ENCODE peak calls at places on chromosomes 4 and X, in five cellular contexts. One of them, this sample, is unnamed.

GRCh38 chr4:135508006-135508714 is 1306.6 kb upstream of the PABPC4L start:
- DNase-seq in WTC11: no peak
- DNase-seq in GM23338: no peak
- DNase-seq in GM12878: no peak
- DNase-seq in H1: no peak
- DNase-seq in this sample: no peak

GRCh38 chrX:24260827-24261550 is 52.9 kb downstream of the SUPT20HL2 start:
- DNase-seq in WTC11: no peak
- DNase-seq in GM23338: no peak
- DNase-seq in GM12878: no peak
- DNase-seq in H1: no peak
- DNase-seq in this sample: no peak

GRCh38 chr4:69773443-69773842 is 13.0 kb upstream of the SULT1B1 start:
- DNase-seq in WTC11: no peak
- DNase-seq in GM23338: no peak
- DNase-seq in GM12878: no peak
- DNase-seq in H1: no peak
- DNase-seq in this sample: no peak

GRCh38 chrX:8273451-8273894 is 102.4 kb upstream of the VCX2 start:
- DNase-seq in WTC11: no peak
- DNase-seq in GM23338: no peak
- DNase-seq in GM12878: no peak
- DNase-seq in H1: no peak
- DNase-seq in this sample: no peak

GRCh38 chr4:59695355-59696053 is 1504.6 kb upstream of the ADGRL3 start:
- DNase-seq in WTC11: no peak
- DNase-seq in GM23338: no peak
- DNase-seq in GM12878: no peak
- DNase-seq in H1: no peak
- DNase-seq in this sample: no peak

GRCh38 chr4:24470681-24471622 is 113.4 kb downstream of the DHX15 start:
- DNase-seq in WTC11: peak; percentile 27
- DNase-seq in GM23338: peak; percentile 60
- DNase-seq in GM12878: no peak
- DNase-seq in H1: no peak
- DNase-seq in this sample: no peak

GRCh38 chr4:6561706-6562371 is 13.2 kb upstream of the MAN2B2 start:
- DNase-seq in WTC11: no peak
- DNase-seq in GM23338: no peak
- DNase-seq in GM12878: no peak
- DNase-seq in H1: no peak
- DNase-seq in this sample: no peak

GRCh38 chrX:39773923-39774803 is 323.6 kb downstream of the BCOR start:
- DNase-seq in WTC11: no peak
- DNase-seq in GM23338: no peak
- DNase-seq in GM12878: no peak
- DNase-seq in H1: no peak
- DNase-seq in this sample: peak; percentile 33

GRCh38 chr4:186719925-186720694 is 3.5 kb downstream of the FAT1 start:
- DNase-seq in WTC11: no peak
- DNase-seq in GM23338: peak; percentile 85
- DNase-seq in GM12878: no peak
- DNase-seq in H1: no peak
- DNase-seq in this sample: peak; percentile 35

GRCh38 chr4:163395055-163395454 is 51.4 kb downstream of the NPY5R start:
- DNase-seq in WTC11: no peak
- DNase-seq in GM23338: no peak
- DNase-seq in GM12878: no peak
- DNase-seq in H1: no peak
- DNase-seq in this sample: no peak

GRCh38 chrX:114924846-114925245 is 92.6 kb downstream of the IL13RA2 start:
- DNase-seq in WTC11: no peak
- DNase-seq in GM23338: peak; percentile 28
- DNase-seq in GM12878: no peak
- DNase-seq in H1: no peak
- DNase-seq in this sample: no peak

GRCh38 chr4:175806741-175807140 is 5.3 kb downstream of the GPM6A start:
- DNase-seq in WTC11: no peak
- DNase-seq in GM23338: no peak
- DNase-seq in GM12878: no peak
- DNase-seq in H1: no peak
- DNase-seq in this sample: no peak

GRCh38 chr4:113316879-113317278 is 267.4 kb downstream of the ANK2 start:
- DNase-seq in WTC11: no peak
- DNase-seq in GM23338: peak; percentile 8
- DNase-seq in GM12878: peak; percentile 75
- DNase-seq in H1: no peak
- DNase-seq in this sample: no peak

GRCh38 chr4:13302876-13303275 is 181.3 kb downstream of the RAB28 start:
- DNase-seq in WTC11: no peak
- DNase-seq in GM23338: no peak
- DNase-seq in GM12878: no peak
- DNase-seq in H1: no peak
- DNase-seq in this sample: no peak

GRCh38 chr4:104490096-104490769 is 4.5 kb downstream of the CXXC4 start:
- DNase-seq in WTC11: no peak
- DNase-seq in GM23338: peak; percentile 68
- DNase-seq in GM12878: peak; percentile 83
- DNase-seq in H1: no peak
- DNase-seq in this sample: no peak

GRCh38 chrX:123339201-123339905 is 155.3 kb downstream of the GRIA3 start:
- DNase-seq in WTC11: no peak
- DNase-seq in GM23338: no peak
- DNase-seq in GM12878: no peak
- DNase-seq in H1: no peak
- DNase-seq in this sample: no peak

GRCh38 chr4:113355550-113356371 is 306.3 kb downstream of the ANK2 start:
- DNase-seq in WTC11: no peak
- DNase-seq in GM23338: no peak
- DNase-seq in GM12878: peak; percentile 98
- DNase-seq in H1: no peak
- DNase-seq in this sample: peak; percentile 12

GRCh38 chr4:80104927-80105326 is 31.9 kb upstream of the ANTXR2 start:
- DNase-seq in WTC11: no peak
- DNase-seq in GM23338: no peak
- DNase-seq in GM12878: no peak
- DNase-seq in H1: no peak
- DNase-seq in this sample: no peak

GRCh38 chr4:3287271-3287971 is 5.4 kb upstream of the RGS12 start:
- DNase-seq in WTC11: peak; percentile 9
- DNase-seq in GM23338: no peak
- DNase-seq in GM12878: no peak
- DNase-seq in H1: no peak
- DNase-seq in this sample: no peak

GRCh38 chr4:1862055-1862911 is 6.3 kb upstream of the LETM1 start:
- DNase-seq in WTC11: no peak
- DNase-seq in GM23338: peak; percentile 49
- DNase-seq in GM12878: no peak
- DNase-seq in H1: no peak
- DNase-seq in this sample: peak; percentile 70

GRCh38 chr4:168318266-168318895 is at the start of gene DDX60:
- DNase-seq in WTC11: peak; percentile 79
- DNase-seq in GM23338: peak; percentile 88
- DNase-seq in GM12878: peak; percentile 68
- DNase-seq in H1: peak; percentile 13
- DNase-seq in this sample: peak; percentile 7

GRCh38 chr4:76748649-76749048 is 149.3 kb downstream of the SOWAHB start:
- DNase-seq in WTC11: no peak
- DNase-seq in GM23338: peak; percentile 72
- DNase-seq in GM12878: no peak
- DNase-seq in H1: no peak
- DNase-seq in this sample: peak; percentile 16

GRCh38 chr4:183905081-183905592 is at the start of gene STOX2:
- DNase-seq in WTC11: peak; percentile 79
- DNase-seq in GM23338: peak; percentile 86
- DNase-seq in GM12878: no peak
- DNase-seq in H1: no peak
- DNase-seq in this sample: no peak

GRCh38 chr4:111494471-111494870 is 650.8 kb upstream of the FAM241A start:
- DNase-seq in WTC11: no peak
- DNase-seq in GM23338: no peak
- DNase-seq in GM12878: no peak
- DNase-seq in H1: no peak
- DNase-seq in this sample: no peak

GRCh38 chrX:100964362-100964761 is 5.1 kb upstream of the ARL13A start:
- DNase-seq in WTC11: no peak
- DNase-seq in GM23338: no peak
- DNase-seq in GM12878: no peak
- DNase-seq in H1: no peak
- DNase-seq in this sample: no peak

GRCh38 chr4:187826725-187827124 is 168.8 kb upstream of the ZFP42 start:
- DNase-seq in WTC11: no peak
- DNase-seq in GM23338: peak; percentile 6
- DNase-seq in GM12878: no peak
- DNase-seq in H1: no peak
- DNase-seq in this sample: no peak

GRCh38 chr4:80447493-80447892 is 112.0 kb downstream of the CFAP299 start:
- DNase-seq in WTC11: no peak
- DNase-seq in GM23338: no peak
- DNase-seq in GM12878: no peak
- DNase-seq in H1: no peak
- DNase-seq in this sample: no peak

GRCh38 chr4:81724925-81725329 is 253.2 kb upstream of the RASGEF1B start:
- DNase-seq in WTC11: no peak
- DNase-seq in GM23338: no peak
- DNase-seq in GM12878: peak; percentile 3
- DNase-seq in H1: no peak
- DNase-seq in this sample: peak; percentile 23

GRCh38 chr4:97500423-97500822 is 642.9 kb downstream of the STPG2 start:
- DNase-seq in WTC11: no peak
- DNase-seq in GM23338: no peak
- DNase-seq in GM12878: peak; percentile 23
- DNase-seq in H1: no peak
- DNase-seq in this sample: no peak

GRCh38 chrX:63560601-63561218 is 209.6 kb upstream of the SPIN4 start:
- DNase-seq in WTC11: peak; percentile 62
- DNase-seq in GM23338: peak; percentile 87
- DNase-seq in GM12878: peak; percentile 27
- DNase-seq in H1: peak; percentile 57
- DNase-seq in this sample: peak; percentile 57

GRCh38 chrX:72609313-72609712 is 36.7 kb upstream of the HDAC8 start:
- DNase-seq in WTC11: no peak
- DNase-seq in GM23338: peak; percentile 3
- DNase-seq in GM12878: no peak
- DNase-seq in H1: no peak
- DNase-seq in this sample: peak; percentile 8

GRCh38 chr4:93228021-93228420 is 600.5 kb upstream of the ATOH1 start:
- DNase-seq in WTC11: no peak
- DNase-seq in GM23338: no peak
- DNase-seq in GM12878: no peak
- DNase-seq in H1: no peak
- DNase-seq in this sample: no peak

GRCh38 chr4:2924286-2924685 is 38.9 kb downstream of the NOP14 start:
- DNase-seq in WTC11: no peak
- DNase-seq in GM23338: no peak
- DNase-seq in GM12878: no peak
- DNase-seq in H1: no peak
- DNase-seq in this sample: no peak

GRCh38 chr4:16212138-16212782 is 14.0 kb downstream of the TAPT1 start:
- DNase-seq in WTC11: no peak
- DNase-seq in GM23338: no peak
- DNase-seq in GM12878: no peak
- DNase-seq in H1: no peak
- DNase-seq in this sample: no peak

GRCh38 chr4:7389719-7390118 is 45.0 kb downstream of the PSAPL1 start:
- DNase-seq in WTC11: no peak
- DNase-seq in GM23338: no peak
- DNase-seq in GM12878: no peak
- DNase-seq in H1: no peak
- DNase-seq in this sample: no peak

GRCh38 chrX:23668335-23668734 is 1.0 kb downstream of the PRDX4 start:
- DNase-seq in WTC11: no peak
- DNase-seq in GM23338: no peak
- DNase-seq in GM12878: peak; percentile 24
- DNase-seq in H1: no peak
- DNase-seq in this sample: no peak

GRCh38 chrX:65667503-65668355 is at the start of gene MSN:
- DNase-seq in WTC11: peak; percentile 58
- DNase-seq in GM23338: peak; percentile 51
- DNase-seq in GM12878: no peak
- DNase-seq in H1: no peak
- DNase-seq in this sample: peak; percentile 84

GRCh38 chrX:106698693-106699092 is 27.8 kb upstream of the RNF128 start:
- DNase-seq in WTC11: no peak
- DNase-seq in GM23338: no peak
- DNase-seq in GM12878: no peak
- DNase-seq in H1: no peak
- DNase-seq in this sample: no peak
- TF ChIP-seq CREB1 in WTC11: no peak
- TF ChIP-seq CREB1 in GM23338: no peak
- TF ChIP-seq CREB1 in GM12878: no peak
- TF ChIP-seq CREB1 in H1: no peak
- TF ChIP-seq CREB1 in this sample: no peak

DNA sequence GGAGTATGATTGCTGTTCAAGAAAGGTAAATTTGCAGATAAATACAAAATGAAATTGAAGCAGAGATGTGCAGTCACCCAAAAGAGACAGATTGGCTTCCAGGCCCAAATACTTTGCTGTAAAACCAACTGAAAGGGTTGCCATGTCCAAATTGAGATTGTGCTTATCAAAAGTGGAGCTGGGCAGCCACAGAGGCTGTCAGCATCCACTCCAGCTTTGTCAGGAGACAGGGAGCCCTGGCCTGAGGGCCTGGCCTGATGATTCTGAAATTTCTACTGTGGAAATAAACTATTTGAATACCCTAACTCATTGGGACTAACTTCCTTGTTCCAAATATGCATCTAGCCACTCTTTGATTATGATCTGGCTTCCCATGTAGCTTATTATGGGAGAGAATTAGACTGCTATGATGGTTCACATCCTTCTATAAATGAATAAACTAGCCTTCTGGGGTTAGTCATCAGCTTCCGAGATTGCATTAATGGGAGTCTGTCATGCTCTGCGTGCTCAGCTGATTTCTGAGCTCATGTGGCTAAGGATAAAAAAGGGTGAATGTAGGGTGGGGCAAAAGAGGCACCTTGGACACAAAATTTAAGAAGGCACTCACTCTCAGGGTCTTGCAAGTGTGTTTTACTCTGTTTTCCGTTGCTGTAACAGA is 48.2 kb downstream of the SLC34A2 start:
- DNase-seq in WTC11: no peak
- DNase-seq in GM23338: no peak
- DNase-seq in GM12878: no peak
- DNase-seq in H1: no peak
- DNase-seq in this sample: no peak
- TF ChIP-seq CREB1 in WTC11: no peak
- TF ChIP-seq CREB1 in GM23338: no peak
- TF ChIP-seq CREB1 in GM12878: no peak
- TF ChIP-seq CREB1 in H1: no peak
- TF ChIP-seq CREB1 in this sample: no peak

GRCh38 chrX:102957751-102958150 is 20.7 kb downstream of the RAB40AL start:
- DNase-seq in WTC11: no peak
- DNase-seq in GM23338: no peak
- DNase-seq in GM12878: no peak
- DNase-seq in H1: no peak
- DNase-seq in this sample: no peak
- TF ChIP-seq CREB1 in WTC11: no peak
- TF ChIP-seq CREB1 in GM23338: no peak
- TF ChIP-seq CREB1 in GM12878: no peak
- TF ChIP-seq CREB1 in H1: no peak
- TF ChIP-seq CREB1 in this sample: no peak

GRCh38 chr4:78610546-78611214 is 59.1 kb downstream of the ANXA3 start:
- DNase-seq in WTC11: no peak
- DNase-seq in GM23338: no peak
- DNase-seq in GM12878: no peak
- DNase-seq in H1: no peak
- DNase-seq in this sample: peak; percentile 43
- TF ChIP-seq CREB1 in WTC11: no peak
- TF ChIP-seq CREB1 in GM23338: no peak
- TF ChIP-seq CREB1 in GM12878: no peak
- TF ChIP-seq CREB1 in H1: no peak
- TF ChIP-seq CREB1 in this sample: no peak